ENCODE peak calls at places on chromosomes 6 and 20, in ten cellular contexts. L, I, K, B, U, S, X, O, T and Z are unnamed samples.

GRCh38 chr6:17957488-17957887 is 29.9 kb downstream of the KIF13A start:
- DNase-seq in L (peak; percentile 30), I (no peak), S (no peak), K (no peak), T (no peak), B (no peak), U (peak; percentile 46), O (no peak), X (no peak), Z (no peak)

GRCh38 chr6:137589067-137589848 is 95.1 kb upstream of the OLIG3 start:
- DNase-seq in L (peak; percentile 15), S (no peak), K (peak; percentile 23), X (no peak), I (no peak), T (peak; percentile 23), U (peak; percentile 39), O (peak; percentile 10), B (peak; percentile 97), Z (no peak)

GRCh38 chr6:7545509-7546369 is 4.3 kb downstream of the DSP start:
- DNase-seq in X (no peak), B (peak; percentile 27), S (no peak), O (no peak), L (no peak), U (peak; percentile 35), K (no peak), T (no peak), I (no peak), Z (no peak)

GRCh38 chr20:16479666-16480065 is 93.6 kb downstream of the KIF16B start:
- DNase-seq in T (no peak), I (no peak), B (no peak), X (no peak), S (no peak), L (no peak), O (no peak), U (no peak), K (no peak), Z (no peak)

GRCh38 chr6:103105686-103106085 is 1712.2 kb downstream of the GRIK2 start:
- DNase-seq in T (no peak), K (no peak), O (no peak), L (no peak), S (no peak), U (no peak), X (no peak), I (no peak), B (peak; percentile 42), Z (no peak)

GRCh38 chr6:151690303-151690702 is 117.2 kb upstream of the ESR1 start:
- DNase-seq in B (no peak), K (peak; percentile 19), S (no peak), U (peak; percentile 59), O (no peak), L (no peak), I (no peak), X (no peak), T (no peak), Z (no peak)

GRCh38 chr6:113082691-113083090 is 735.6 kb downstream of the RFPL4B start:
- DNase-seq in K (no peak), U (peak; percentile 24), T (no peak), I (no peak), S (no peak), X (no peak), O (no peak), B (peak; percentile 4), L (peak; percentile 9), Z (no peak)

GRCh38 chr6:39076993-39077535 is 28.5 kb downstream of the GLP1R start:
- DNase-seq in L (no peak), S (no peak), B (no peak), X (no peak), O (no peak), K (no peak), U (no peak), T (no peak), I (no peak), Z (peak; percentile 43)

GRCh38 chr20:18056174-18057105 is 1.3 kb downstream of the OVOL2 start:
- DNase-seq in B (peak; percentile 53), T (peak; percentile 39), U (peak; percentile 25), X (no peak), I (no peak), S (peak; percentile 42), L (no peak), O (no peak), K (peak; percentile 81), Z (no peak)

GRCh38 chr6:31652925-31653724 is 664 bp upstream of the BAG6 start:
- DNase-seq in B (peak; percentile 98), O (peak; percentile 87), I (peak; percentile 86), X (peak; percentile 95), T (peak; percentile 89), L (no peak), K (no peak), S (peak; percentile 88), U (peak; percentile 94), Z (peak; percentile 93)

GRCh38 chr6:56891754-56892153 is 63.2 kb upstream of the BEND6 start:
- DNase-seq in X (no peak), U (peak; percentile 54), O (no peak), I (no peak), T (no peak), K (no peak), B (peak; percentile 62), L (no peak), S (no peak), Z (no peak)

GRCh38 chr6:42354707-42355106 is 97.0 kb downstream of the TRERF1 start:
- DNase-seq in S (no peak), U (no peak), L (no peak), I (no peak), B (no peak), O (no peak), T (no peak), X (no peak), K (no peak), Z (no peak)

GRCh38 chr6:1619106-1619665 is 9.5 kb downstream of the FOXC1 start:
- DNase-seq in U (no peak), O (no peak), B (no peak), I (no peak), S (no peak), X (peak; percentile 52), L (peak; percentile 37), K (no peak), T (no peak), Z (no peak)

GRCh38 chr20:507933-508332 is 35.7 kb downstream of the CSNK2A1 start:
- DNase-seq in U (no peak), L (no peak), O (no peak), B (no peak), T (no peak), S (no peak), K (no peak), I (no peak), X (no peak), Z (no peak)

GRCh38 chr20:497979-498378 is 35.6 kb upstream of the TBC1D20 start:
- DNase-seq in K (no peak), X (no peak), T (no peak), B (no peak), L (no peak), I (no peak), S (no peak), O (no peak), U (peak; percentile 53), Z (no peak)

GRCh38 chr20:504632-505075 is 38.9 kb downstream of the CSNK2A1 start:
- DNase-seq in K (no peak), O (no peak), T (no peak), L (no peak), X (no peak), U (no peak), I (no peak), S (no peak), B (no peak), Z (no peak)

GRCh38 chr20:507006-507758 is 36.4 kb downstream of the CSNK2A1 start:
- DNase-seq in O (no peak), L (no peak), U (no peak), K (no peak), B (no peak), S (no peak), T (no peak), I (no peak), X (no peak), Z (no peak)

DNA sequence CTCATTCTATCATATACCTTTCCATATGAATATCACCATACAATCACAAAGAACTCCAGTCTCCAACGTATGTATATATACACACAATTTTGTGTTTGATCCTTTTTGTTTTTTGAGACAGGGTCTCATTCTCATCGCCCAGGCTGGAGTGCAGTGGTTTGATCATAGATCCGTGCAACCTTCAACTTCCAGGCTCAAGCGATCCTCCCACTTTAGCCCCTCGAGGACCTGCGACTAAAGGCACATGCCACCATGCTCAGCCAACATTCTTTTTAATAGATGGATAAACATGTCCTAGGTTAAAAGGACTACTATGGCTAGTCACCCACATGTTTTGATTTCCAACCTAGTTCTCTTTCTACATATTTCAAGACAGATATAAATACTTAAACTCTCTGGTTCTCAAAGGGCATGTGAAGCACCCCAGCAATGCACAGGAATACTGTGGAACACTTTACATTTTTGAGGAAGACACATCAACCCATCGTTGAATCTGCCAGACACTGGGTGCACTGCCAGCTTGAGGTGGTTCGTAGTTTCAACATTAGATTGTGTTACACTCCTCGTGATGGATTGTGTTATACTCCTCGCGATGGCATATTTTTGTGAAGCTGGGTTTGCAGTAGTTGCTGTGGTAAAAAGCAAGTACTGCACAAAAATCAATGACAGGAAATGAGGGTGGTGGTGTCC is 40.4 kb downstream of the CSNK2A1 start:
- DNase-seq in B (no peak), S (no peak), X (no peak), T (no peak), I (no peak), O (no peak), L (no peak), U (no peak), K (no peak), Z (no peak)
- H3K4me1 ChIP-seq in B (no peaks in the 10 kb centered on the region), S (peaks cover 21% of the 10 kb centered on the region), X (peaks cover under 1% of the 10 kb centered on the region), T (peaks cover 5% of the 10 kb centered on the region), I (peaks cover 20% of the 10 kb centered on the region), O (no peaks in the 10 kb centered on the region), L (no peaks in the 10 kb centered on the region), U (peaks cover 4% of the 10 kb centered on the region), K (no peaks in the 10 kb centered on the region), Z (peaks cover 2% of the 10 kb centered on the region)

GRCh38 chr6:29964553-29964903 is 22.2 kb downstream of the HLA-A start:
- DNase-seq in X (no peak), U (no peak), B (no peak), L (no peak), K (no peak), S (no peak), T (no peak), O (no peak), I (no peak), Z (no peak)
- H3K4me3 ChIP-seq in X (peak overlapping the region; percentile 33), U (peak overlapping the region; percentile 69), B (no peak overlapping the region), L (no peak overlapping the region), K (no peak overlapping the region), S (no peak overlapping the region), T (peak overlapping the region; percentile 47), O (peak overlapping the region; percentile 74), I (peak overlapping the region; percentile 69), Z (no peak overlapping the region)

GRCh38 chr6:134420638-134421181 is 102.8 kb upstream of the SGK1 start:
- DNase-seq in B (peak; percentile 66), K (no peak), X (no peak), I (no peak), T (no peak), L (peak; percentile 86), O (peak; percentile 8), U (peak; percentile 73), S (no peak), Z (no peak)
- H3K4me1 ChIP-seq in B (no peaks in the 10 kb centered on the region), K (no peaks in the 10 kb centered on the region), X (no peaks in the 10 kb centered on the region), I (no peaks in the 10 kb centered on the region), T (peaks cover 5% of the 10 kb centered on the region), L (peaks cover 60% of the 10 kb centered on the region), O (peaks cover 47% of the 10 kb centered on the region), U (peaks cover 63% of the 10 kb centered on the region), S (peaks cover 2% of the 10 kb centered on the region), Z (no peaks in the 10 kb centered on the region)

GRCh38 chr6:73586416-73586974 is 65.7 kb upstream of the EEF1A1 start:
- DNase-seq in S (peak; percentile 20), U (peak; percentile 59), X (no peak), T (no peak), L (peak; percentile 62), O (no peak), B (no peak), I (no peak), K (no peak), Z (no peak)
- H3K4me3 ChIP-seq in S (no peak overlapping the region), U (peak overlapping the region; percentile 67), X (peak overlapping the region; percentile 17), T (peak overlapping the region; percentile 21), L (no peak overlapping the region), O (peak overlapping the region; percentile 5), B (no peak overlapping the region), I (peak overlapping the region; percentile 50), K (no peak overlapping the region), Z (peak overlapping the region; percentile 7)